ENCODE peak calls at places on chromosomes 1 and 21, in ten cellular contexts. L, H, K, E, B, J, N, W, P and I are unnamed samples.

GRCh38 chr1:84851839-84852238 is 41.2 kb downstream of the LPAR3 start:
- DNase-seq in L (no peak), H (no peak), K (no peak), E (peak; percentile 91), B (peak; percentile 22), J (no peak), N (no peak), W (no peak), P (no peak), I (peak; percentile 68)

GRCh38 chr1:52054496-52055065 is 410 bp downstream of the TXNDC12 start:
- DNase-seq in L (peak; percentile 26), H (no peak), K (no peak), E (no peak), B (no peak), J (no peak), N (no peak), W (no peak), P (no peak), I (no peak)

GRCh38 chr1:164743991-164744390 is 185.0 kb downstream of the PBX1 start:
- DNase-seq in L (no peak), H (no peak), K (no peak), E (no peak), B (no peak), J (no peak), N (no peak), W (no peak), P (no peak), I (no peak)

GRCh38 chr1:116559304-116559761 is 11.5 kb downstream of the CD58 start:
- DNase-seq in L (no peak), H (no peak), K (no peak), E (no peak), B (no peak), J (no peak), N (no peak), W (no peak), P (no peak), I (no peak)

GRCh38 chr1:172117800-172118199 is 276.5 kb downstream of the DNM3 start:
- DNase-seq in L (no peak), H (no peak), K (no peak), E (no peak), B (no peak), J (no peak), N (no peak), W (no peak), P (no peak), I (no peak)

GRCh38 chr1:2311184-2312032 is 79.9 kb downstream of the MORN1 start:
- DNase-seq in L (peak; percentile 89), H (peak; percentile 76), K (peak; percentile 71), E (peak; percentile 40), B (peak; percentile 61), J (peak; percentile 81), N (no peak), W (no peak), P (no peak), I (no peak)

GRCh38 chr1:67020304-67020703 is 33.6 kb downstream of the SLC35D1 start:
- DNase-seq in L (no peak), H (no peak), K (no peak), E (peak; percentile 23), B (no peak), J (no peak), N (no peak), W (no peak), P (no peak), I (no peak)

GRCh38 chr1:206723500-206724472 is 39.1 kb downstream of the MAPKAPK2 start:
- DNase-seq in L (peak; percentile 43), H (no peak), K (no peak), E (peak; percentile 46), B (peak; percentile 79), J (no peak), N (peak; percentile 79), W (no peak), P (peak; percentile 79), I (no peak)

GRCh38 chr1:32892368-32893197 is 6.3 kb downstream of the HPCA start:
- DNase-seq in L (peak; percentile 97), H (peak; percentile 69), K (peak; percentile 74), E (no peak), B (peak; percentile 44), J (peak; percentile 92), N (no peak), W (no peak), P (no peak), I (no peak)

GRCh38 chr1:66576645-66577044 is 42.7 kb downstream of the SGIP1 start:
- DNase-seq in L (no peak), H (no peak), K (no peak), E (peak; percentile 33), B (no peak), J (no peak), N (no peak), W (no peak), P (peak; percentile 20), I (no peak)

GRCh38 chr1:87803395-87803794 is 474.7 kb downstream of the LMO4 start:
- DNase-seq in L (no peak), H (no peak), K (no peak), E (no peak), B (no peak), J (no peak), N (no peak), W (no peak), P (no peak), I (no peak)

GRCh38 chr21:46096997-46097825 is 701 bp upstream of the COL6A2 start:
- DNase-seq in L (peak; percentile 48), H (peak; percentile 8), K (no peak), E (no peak), B (no peak), J (peak; percentile 39), N (no peak), W (no peak), P (peak; percentile 9), I (no peak)

GRCh38 chr1:199172286-199173124 is 533.7 kb downstream of the PTPRC start:
- DNase-seq in L (no peak), H (no peak), K (no peak), E (peak; percentile 3), B (no peak), J (no peak), N (no peak), W (no peak), P (no peak), I (no peak)

GRCh38 chr1:39266269-39266668 is 61.8 kb downstream of the MACF1 start:
- DNase-seq in L (peak; percentile 60), H (no peak), K (no peak), E (no peak), B (peak; percentile 15), J (no peak), N (no peak), W (no peak), P (no peak), I (no peak)

GRCh38 chr1:201171063-201172036 is 17.1 kb upstream of the TMEM9 start:
- DNase-seq in L (peak; percentile 74), H (peak; percentile 45), K (peak; percentile 76), E (peak; percentile 47), B (peak; percentile 57), J (peak; percentile 60), N (no peak), W (no peak), P (no peak), I (no peak)
- TF ChIP-seq CTCF in L (peak; percentile 19), H (peak; percentile 23), K (peak; percentile 44), E (peak; percentile 70), B (peak; percentile 15), J (no peak), N (no peak), W (peak; percentile 59), P (peak; percentile 39), I (peak; percentile 57)

GRCh38 chr1:222790520-222790919 is 24.3 kb upstream of the DISP1 start:
- DNase-seq in L (no peak), H (no peak), K (no peak), E (no peak), B (no peak), J (no peak), N (no peak), W (no peak), P (no peak), I (no peak)

GRCh38 chr1:222791006-222791710 is 23.7 kb upstream of the DISP1 start:
- DNase-seq in L (no peak), H (no peak), K (no peak), E (no peak), B (no peak), J (no peak), N (no peak), W (no peak), P (peak; percentile 43), I (no peak)

GRCh38 chr1:222790115-222790514 is 24.7 kb upstream of the DISP1 start:
- DNase-seq in L (no peak), H (no peak), K (no peak), E (no peak), B (no peak), J (no peak), N (no peak), W (no peak), P (no peak), I (no peak)

GRCh38 chr1:222794656-222795474 is 20.0 kb upstream of the DISP1 start:
- DNase-seq in L (no peak), H (no peak), K (no peak), E (peak; percentile 32), B (peak; percentile 49), J (peak; percentile 22), N (no peak), W (no peak), P (no peak), I (no peak)

GRCh38 chr1:222792744-222793143 is 22.1 kb upstream of the DISP1 start:
- DNase-seq in L (peak; percentile 67), H (no peak), K (no peak), E (peak; percentile 28), B (peak; percentile 19), J (no peak), N (no peak), W (no peak), P (no peak), I (no peak)
- TF ChIP-seq CTCF in L (peak; percentile 89), H (peak; percentile 48), K (peak; percentile 60), E (peak; percentile 80), B (peak; percentile 90), J (peak; percentile 13), N (no peak), W (peak; percentile 64), P (peak; percentile 69), I (peak; percentile 20)

DNA sequence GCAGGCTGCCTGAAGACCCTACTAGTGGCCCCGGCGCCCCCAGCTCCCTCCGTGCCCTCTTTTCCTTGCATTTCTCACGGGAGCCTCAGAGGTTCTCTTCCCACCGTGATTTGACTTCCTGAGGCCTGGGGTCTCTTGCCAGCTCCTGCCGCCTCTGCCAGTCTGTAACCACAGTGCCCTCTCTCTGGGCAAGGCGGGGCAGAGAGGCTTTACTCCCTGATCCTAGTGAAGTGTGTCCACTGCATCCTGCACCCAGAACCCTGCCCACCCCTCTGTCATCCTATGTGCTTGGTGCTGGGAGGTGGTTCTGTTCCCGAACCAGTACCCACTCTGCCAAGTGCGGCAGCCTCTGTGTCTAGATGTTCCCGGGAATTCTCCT is 2.4 kb downstream of the ESPN start:
- DNase-seq in L (no peak), H (no peak), K (no peak), E (no peak), B (no peak), J (no peak), N (no peak), W (no peak), P (no peak), I (no peak)
- TF ChIP-seq CTCF in L (no peak), H (no peak), K (no peak), E (no peak), B (no peak), J (no peak), N (no peak), W (no peak), P (no peak), I (no peak)

DNA sequence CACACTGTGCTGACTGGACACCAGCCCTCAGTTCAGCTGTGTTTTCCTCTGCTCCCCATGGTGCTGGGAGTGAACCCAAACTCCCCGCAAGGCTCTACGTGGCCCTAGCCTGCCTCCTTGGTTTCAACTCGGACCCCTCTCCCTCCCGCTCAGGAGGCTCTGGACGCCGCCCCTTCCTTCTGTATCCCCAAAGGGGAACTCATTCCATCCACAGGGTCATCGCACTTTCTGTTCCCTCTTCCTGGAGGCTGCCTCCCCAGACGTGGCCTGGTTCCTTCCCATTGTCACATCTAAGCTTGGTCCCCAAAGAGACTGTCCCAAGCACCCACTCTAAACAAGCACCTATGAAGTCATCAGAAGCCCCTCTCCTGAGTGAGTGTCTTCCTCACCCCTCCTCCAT is 10.9 kb downstream of the KCNAB2 start:
- DNase-seq in L (no peak), H (no peak), K (no peak), E (no peak), B (no peak), J (no peak), N (no peak), W (no peak), P (no peak), I (no peak)
- TF ChIP-seq CTCF in L (no peak), H (no peak), K (no peak), E (no peak), B (no peak), J (no peak), N (no peak), W (no peak), P (no peak), I (no peak)